ENCODE peak calls at places on chromosome 12, in seven cellular contexts. P is keratinocyte, J is H1, V is fibroblast of lung, W is IMR-90, L is GM23338, T is K562. E is an unnamed sample. For H4K20me1, the result is how much of the 10 kb centered on the place peaks cover.

GRCh38 chr12:2179953-2180736 is 127.4 kb downstream of the CACNA1C start:
- DNase-seq in P (no peak), J (no peak), V (peak), W (peak), L (no peak), T (no peak), E (peak)

GRCh38 chr12:57090924-57091632 is 2.2 kb downstream of the NAB2 start:
- DNase-seq in P (no peak), J (no peak), V (peak), W (no peak), L (no peak), T (no peak), E (no peak)

GRCh38 chr12:25655702-25656101 is 102.6 kb upstream of the LMNTD1 start:
- DNase-seq in P (no peak), J (no peak), V (no peak), W (no peak), L (no peak), T (no peak), E (no peak)

GRCh38 chr12:38890102-38890501 is 15.3 kb downstream of the CPNE8 start:
- DNase-seq in P (no peak), J (no peak), V (no peak), W (no peak), L (no peak), T (no peak), E (peak)

GRCh38 chr12:34033628-34034296 is 11.5 kb downstream of the ALG10 start:
- DNase-seq in P (no peak), J (no peak), V (peak), W (peak), L (peak), T (peak), E (peak)

GRCh38 chr12:96359328-96359727 is 40.9 kb downstream of the CDK17 start:
- DNase-seq in P (no peak), J (no peak), V (no peak), W (no peak), L (no peak), T (no peak), E (no peak)

GRCh38 chr12:52876371-52876770 is 27.6 kb upstream of the KRT78 start:
- DNase-seq in P (no peak), J (no peak), V (no peak), W (no peak), L (no peak), T (no peak), E (no peak)

GRCh38 chr12:116295327-116296263 is 18.1 kb upstream of the MED13L start:
- DNase-seq in P (no peak), J (no peak), V (peak), W (peak), L (no peak), T (no peak), E (no peak)

GRCh38 chr12:53676715-53677611 is 1.1 kb upstream of the ATP5MC2 start:
- DNase-seq in P (no peak), J (peak), V (peak), W (peak), L (peak), T (no peak), E (no peak)

GRCh38 chr12:26264215-26264838 is 69.0 kb downstream of the SSPN start:
- DNase-seq in P (peak), J (no peak), V (no peak), W (no peak), L (no peak), T (no peak), E (no peak)

GRCh38 chr12:71846322-71846940 is 6.9 kb downstream of the TBC1D15 start:
- DNase-seq in P (no peak), J (no peak), V (peak), W (peak), L (peak), T (peak), E (peak)

GRCh38 chr12:93125126-93125525 is 196.0 kb upstream of the EEA1 start:
- DNase-seq in P (no peak), J (no peak), V (no peak), W (no peak), L (no peak), T (no peak), E (no peak)

GRCh38 chr12:123960856-123961255 is 11.8 kb downstream of the CCDC92 start:
- DNase-seq in P (no peak), J (no peak), V (no peak), W (no peak), L (no peak), T (no peak), E (no peak)

GRCh38 chr12:45259732-45260480 is 44.0 kb downstream of the ANO6 start:
- DNase-seq in P (no peak), J (no peak), V (peak), W (peak), L (no peak), T (no peak), E (peak)

GRCh38 chr12:54526800-54527630 is 22.4 kb upstream of the PDE1B start:
- DNase-seq in P (no peak), J (peak), V (peak), W (peak), L (peak), T (peak), E (no peak)

GRCh38 chr12:44847888-44848770 is 28.0 kb downstream of the NELL2 start:
- DNase-seq in P (no peak), J (no peak), V (no peak), W (no peak), L (no peak), T (no peak), E (no peak)

GRCh38 chr12:57740656-57741412 is 2.3 kb upstream of the AGAP2 start:
- DNase-seq in P (no peak), J (no peak), V (no peak), W (no peak), L (no peak), T (no peak), E (no peak)

GRCh38 chr12:115599251-115599811 is 678.2 kb downstream of the MED13L start:
- DNase-seq in P (no peak), J (no peak), V (peak), W (no peak), L (peak), T (no peak), E (peak)

GRCh38 chr12:47945341-47945728 is 18.1 kb upstream of the TMEM106C start:
- DNase-seq in P (no peak), J (no peak), V (no peak), W (no peak), L (no peak), T (no peak), E (no peak)

GRCh38 chr12:112130461-112130998 is 5.2 kb downstream of the TRAFD1 start:
- DNase-seq in P (no peak), J (no peak), V (no peak), W (peak), L (no peak), T (no peak), E (no peak)

GRCh38 chr12:24297516-24297915 is 348.0 kb upstream of the SOX5 start:
- DNase-seq in P (no peak), J (no peak), V (peak), W (no peak), L (no peak), T (no peak), E (peak)

GRCh38 chr12:47820631-47821345 is 1.1 kb upstream of the HDAC7 start:
- DNase-seq in P (peak), J (no peak), V (peak), W (peak), L (peak), T (peak), E (peak)

GRCh38 chr12:53064613-53065415 is 14.4 kb downstream of the SPRYD3 start:
- DNase-seq in P (no peak), J (no peak), V (no peak), W (no peak), L (no peak), T (no peak), E (no peak)

GRCh38 chr12:79452906-79453305 is 237.9 kb downstream of the PAWR start:
- DNase-seq in P (no peak), J (no peak), V (no peak), W (no peak), L (peak), T (no peak), E (no peak)

GRCh38 chr12:96876966-96877365 is 30.1 kb upstream of the NEDD1 start:
- DNase-seq in P (no peak), J (no peak), V (peak), W (peak), L (no peak), T (no peak), E (peak)

GRCh38 chr12:51430196-51430895 is 5.7 kb downstream of the SLC4A8 start:
- DNase-seq in P (no peak), J (no peak), V (no peak), W (no peak), L (no peak), T (no peak), E (no peak)

GRCh38 chr12:25701290-25701689 is 148.2 kb upstream of the LMNTD1 start:
- DNase-seq in P (no peak), J (no peak), V (peak), W (peak), L (no peak), T (no peak), E (peak)

GRCh38 chr12:11749943-11750690 is 100.6 kb downstream of the ETV6 start:
- DNase-seq in P (no peak), J (no peak), V (no peak), W (no peak), L (no peak), T (no peak), E (no peak)

GRCh38 chr12:8989425-8989824 is at the start of gene KLRG1:
- DNase-seq in P (no peak), J (no peak), V (no peak), W (no peak), L (no peak), T (no peak), E (no peak)

GRCh38 chr12:104704224-104704623 is 247.5 kb downstream of the CHST11 start:
- DNase-seq in P (no peak), J (no peak), V (no peak), W (no peak), L (no peak), T (no peak), E (no peak)

GRCh38 chr12:109910969-109911348 is 10.9 kb downstream of the TCHP start:
- DNase-seq in P (no peak), J (peak), V (peak), W (peak), L (peak), T (peak), E (peak)

GRCh38 chr12:93214523-93215289 is 163.0 kb upstream of the NUDT4 start:
- DNase-seq in P (no peak), J (no peak), V (no peak), W (no peak), L (no peak), T (no peak), E (no peak)

GRCh38 chr12:95173392-95174251 is 43.6 kb downstream of the FGD6 start:
- DNase-seq in P (peak), J (no peak), V (peak), W (peak), L (no peak), T (peak), E (peak)

GRCh38 chr12:86663173-86663572 is 407.0 kb upstream of the MGAT4C start:
- DNase-seq in P (no peak), J (no peak), V (no peak), W (no peak), L (no peak), T (no peak), E (no peak)

GRCh38 chr12:62123721-62124203 is 136.4 kb upstream of the USP15 start:
- DNase-seq in P (no peak), J (peak), V (peak), W (peak), L (peak), T (peak), E (peak)

GRCh38 chr12:116551151-116551550 is 8.0 kb upstream of the MAP1LC3B2 start:
- DNase-seq in P (no peak), J (no peak), V (no peak), W (no peak), L (no peak), T (no peak), E (no peak)

GRCh38 chr12:120481022-120481767 is 11.6 kb upstream of the SRSF9 start:
- DNase-seq in P (no peak), J (no peak), V (no peak), W (no peak), L (no peak), T (no peak), E (no peak)

GRCh38 chr12:57242329-57242690 is 8.7 kb downstream of the STAC3 start:
- DNase-seq in P (no peak), J (no peak), V (no peak), W (no peak), L (no peak), T (no peak), E (no peak)

GRCh38 chr12:50597200-50598195 is 92.7 kb downstream of the DIP2B start:
- DNase-seq in P (peak), J (no peak), V (peak), W (peak), L (no peak), T (peak), E (peak)

GRCh38 chr12:6905414-6906040 is 905 bp downstream of the LRRC23 start:
- DNase-seq in P (no peak), J (no peak), V (no peak), W (no peak), L (no peak), T (no peak), E (no peak)
- H2AFZ ChIP-seq in P (peak), J (no peak), V (no peak), W (peak), L (peak), T (peak), E (no peak)

GRCh38 chr12:76486011-76486410 is 73.6 kb downstream of the OSBPL8 start:
- DNase-seq in P (no peak), J (no peak), V (no peak), W (no peak), L (no peak), T (no peak), E (no peak)
- H4K20me1 ChIP-seq in P (under half), J (under half), V (under half), W (under half), L (under half), T (under half), E (under half)

GRCh38 chr12:65670775-65671174 is 153.5 kb upstream of the HMGA2 start:
- DNase-seq in P (peak), J (no peak), V (peak), W (peak), L (no peak), T (no peak), E (peak)

GRCh38 chr12:65673732-65674131 is 150.6 kb upstream of the HMGA2 start:
- DNase-seq in P (no peak), J (no peak), V (peak), W (peak), L (no peak), T (no peak), E (peak)

GRCh38 chr12:65675141-65675621 is 149.1 kb upstream of the HMGA2 start:
- DNase-seq in P (no peak), J (no peak), V (peak), W (peak), L (no peak), T (no peak), E (peak)

GRCh38 chr12:65673291-65673690 is 151.0 kb upstream of the HMGA2 start:
- DNase-seq in P (no peak), J (no peak), V (no peak), W (no peak), L (no peak), T (no peak), E (no peak)

GRCh38 chr12:65672441-65672840 is 151.8 kb upstream of the HMGA2 start:
- DNase-seq in P (no peak), J (no peak), V (no peak), W (no peak), L (peak), T (no peak), E (no peak)
- H2AFZ ChIP-seq in P (peak), J (peak), V (no peak), W (peak), L (no peak), T (no peak), E (no peak)

GRCh38 chr12:132141976-132142678 is 2.0 kb downstream of the DDX51 start:
- DNase-seq in P (no peak), J (no peak), V (no peak), W (no peak), L (no peak), T (no peak), E (no peak)
- H4K20me1 ChIP-seq in P (under half), J (under half), V (under half), W (under half), L (under half), T (under half), E (under half)

E was measured in astrocyte.